ENCODE peak calls at places on chromosomes 3 and 15, in four cellular contexts. S, W, B and J are unnamed samples.

GRCh38 chr15:71730277-71731144 is 79.8 kb upstream of the NR2E3 start:
- DNase-seq in S (peak), W (peak), B (no peak), J (no peak)

GRCh38 chr15:64930778-64931240 is 19.1 kb downstream of the ANKDD1A start:
- DNase-seq in S (no peak), W (no peak), B (peak), J (no peak)

GRCh38 chr15:48855501-48856440 is 22.2 kb upstream of the EID1 start:
- DNase-seq in S (peak), W (peak), B (no peak), J (no peak)

GRCh38 chr3:177287231-177287630 is 89.9 kb upstream of the TBL1XR1 start:
- DNase-seq in S (no peak), W (no peak), B (no peak), J (no peak)

GRCh38 chr3:82999777-83000176 is 1238.3 kb upstream of the GBE1 start:
- DNase-seq in S (peak), W (no peak), B (no peak), J (no peak)

GRCh38 chr15:74826372-74826819 is at the start of gene CPLX3:
- DNase-seq in S (peak), W (peak), B (no peak), J (peak)

GRCh38 chr15:98221577-98221976 is 261.1 kb downstream of the ARRDC4 start:
- DNase-seq in S (no peak), W (no peak), B (no peak), J (no peak)

GRCh38 chr3:12193485-12194165 is 34.9 kb upstream of the TIMP4 start:
- DNase-seq in S (no peak), W (no peak), B (peak), J (no peak)

GRCh38 chr3:38163117-38163870 is 2.0 kb upstream of the OXSR1 start:
- DNase-seq in S (peak), W (no peak), B (no peak), J (no peak)

GRCh38 chr15:67251318-67251717 is 3.1 kb downstream of the AAGAB start:
- DNase-seq in S (no peak), W (no peak), B (no peak), J (no peak)

GRCh38 chr3:46440531-46441294 is 24.0 kb downstream of the LTF start:
- DNase-seq in S (peak), W (no peak), B (peak), J (no peak)

GRCh38 chr3:15332405-15333098 is at the start of gene SH3BP5:
- DNase-seq in S (peak), W (peak), B (no peak), J (peak)

GRCh38 chr3:185561374-185561943 is 9.1 kb upstream of the LIPH start:
- DNase-seq in S (peak), W (no peak), B (no peak), J (no peak)

GRCh38 chr3:195763843-195764825 is 43.4 kb downstream of the MUC20 start:
- DNase-seq in S (no peak), W (no peak), B (no peak), J (no peak)

GRCh38 chr3:46856576-46857471 is 6.4 kb downstream of the MYL3 start:
- DNase-seq in S (no peak), W (no peak), B (no peak), J (no peak)

GRCh38 chr3:23804441-23805227 is 1.1 kb upstream of the UBE2E1 start:
- DNase-seq in S (no peak), W (peak), B (no peak), J (no peak)

GRCh38 chr15:60414016-60414682 is 16.4 kb upstream of the ANXA2 start:
- DNase-seq in S (no peak), W (no peak), B (no peak), J (no peak)

GRCh38 chr15:62606376-62607164 is 436.0 kb upstream of the TPM1 start:
- DNase-seq in S (no peak), W (no peak), B (no peak), J (no peak)

GRCh38 chr3:129282727-129283327 is 4.2 kb downstream of the HMCES start:
- DNase-seq in S (no peak), W (no peak), B (peak), J (no peak)

GRCh38 chr15:62770111-62770660 is 272.4 kb upstream of the TPM1 start:
- DNase-seq in S (no peak), W (no peak), B (no peak), J (no peak)

GRCh38 chr15:74259821-74260502 is 23.8 kb downstream of the CCDC33 start:
- DNase-seq in S (no peak), W (no peak), B (no peak), J (no peak)

GRCh38 chr3:175091426-175092114 is 232.4 kb downstream of the NAALADL2 start:
- DNase-seq in S (no peak), W (no peak), B (no peak), J (no peak)

GRCh38 chr3:132034097-132034485 is 723 bp downstream of the CPNE4 start:
- DNase-seq in S (peak), W (peak), B (no peak), J (no peak)

GRCh38 chr3:175378348-175378747 is 519.2 kb downstream of the NAALADL2 start:
- DNase-seq in S (no peak), W (no peak), B (peak), J (no peak)

GRCh38 chr3:197378987-197379718 is 80.7 kb upstream of the DLG1 start:
- DNase-seq in S (no peak), W (no peak), B (no peak), J (no peak)

GRCh38 chr3:197374951-197375560 is 76.6 kb upstream of the DLG1 start:
- DNase-seq in S (no peak), W (no peak), B (no peak), J (no peak)

GRCh38 chr3:197380786-197381185 is 82.4 kb upstream of the DLG1 start:
- DNase-seq in S (no peak), W (peak), B (no peak), J (no peak)

GRCh38 chr3:197376020-197376419 is 77.6 kb upstream of the DLG1 start:
- DNase-seq in S (no peak), W (no peak), B (no peak), J (no peak)

DNA sequence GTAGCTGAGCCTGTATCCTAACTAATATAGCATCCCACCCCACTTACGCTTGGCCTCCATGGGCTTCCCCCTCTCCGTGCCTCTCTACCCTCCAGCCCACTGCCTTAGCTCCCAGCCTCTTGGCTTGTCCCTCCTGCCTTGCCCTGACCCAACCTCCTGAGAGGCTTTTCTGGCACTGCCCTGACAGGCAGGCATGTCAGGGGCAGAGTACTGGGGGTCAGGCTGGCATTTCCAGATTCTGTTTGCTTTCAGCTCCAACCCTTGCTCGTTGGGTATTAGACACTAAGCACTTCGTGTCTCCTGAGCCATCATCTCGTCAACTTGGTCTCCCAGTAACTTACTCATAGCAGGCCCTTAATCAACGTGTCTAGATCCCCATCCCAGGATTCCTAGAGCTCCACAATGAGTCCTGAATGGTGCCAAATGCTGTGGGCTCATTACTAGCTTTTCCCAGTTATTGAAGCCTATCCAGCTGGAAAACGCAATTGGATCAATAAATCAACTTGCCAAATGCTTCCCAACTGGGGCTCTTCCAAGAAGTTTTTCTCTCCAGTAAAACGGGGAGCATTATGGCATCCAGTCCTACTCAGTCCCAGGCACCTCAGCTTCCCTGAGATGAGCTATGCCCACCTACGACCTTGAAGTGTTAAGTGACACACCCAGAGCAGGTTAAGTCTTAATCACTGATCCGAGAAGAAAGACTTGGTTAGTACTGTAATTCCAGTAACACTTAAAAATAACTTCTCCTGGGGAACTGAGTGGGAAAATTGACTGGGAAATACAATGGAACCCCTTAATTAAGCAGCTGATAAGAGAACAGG is 78.5 kb upstream of the DLG1 start:
- DNase-seq in S (no peak), W (no peak), B (no peak), J (no peak)
- TF ChIP-seq CTCF in S (no peak), W (no peak), B (no peak), J (no peak)

GRCh38 chr15:41827290-41827879 is 507 bp upstream of the JMJD7 start:
- DNase-seq in S (peak), W (peak), B (no peak), J (no peak)
- TF ChIP-seq CTCF in S (no peak), W (no peak), B (no peak), J (peak)

GRCh38 chr3:74301058-74301457 is 313.4 kb downstream of the CNTN3 start:
- DNase-seq in S (no peak), W (no peak), B (no peak), J (no peak)

DNA sequence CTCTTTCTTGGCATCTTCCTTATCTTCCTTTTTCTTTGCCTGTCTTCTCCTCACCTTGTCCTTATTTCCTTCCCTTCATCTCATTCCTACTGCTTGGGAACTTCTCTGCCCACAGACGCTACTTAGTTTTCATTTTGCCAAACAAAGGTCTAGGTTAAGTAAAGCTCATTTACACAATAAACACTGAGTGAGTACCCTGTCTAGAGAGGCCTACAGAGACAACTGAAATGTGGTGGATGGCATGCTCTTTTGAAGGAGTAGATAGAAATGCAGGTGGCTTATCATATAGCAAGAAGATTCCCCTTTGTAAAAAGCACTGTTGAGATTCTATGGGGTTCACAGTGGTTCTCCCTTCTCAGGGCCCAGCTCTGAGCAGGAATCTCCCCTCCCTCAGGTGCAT is 319.0 kb downstream of the CNTN3 start:
- DNase-seq in S (no peak), W (no peak), B (no peak), J (no peak)
- TF ChIP-seq CTCF in S (no peak), W (no peak), B (no peak), J (no peak)

GRCh38 chr3:184117649-184118048 is 17.5 kb upstream of the EIF2B5 start:
- DNase-seq in S (peak), W (no peak), B (no peak), J (no peak)
- TF ChIP-seq CTCF in S (peak), W (no peak), B (no peak), J (no peak)

DNA sequence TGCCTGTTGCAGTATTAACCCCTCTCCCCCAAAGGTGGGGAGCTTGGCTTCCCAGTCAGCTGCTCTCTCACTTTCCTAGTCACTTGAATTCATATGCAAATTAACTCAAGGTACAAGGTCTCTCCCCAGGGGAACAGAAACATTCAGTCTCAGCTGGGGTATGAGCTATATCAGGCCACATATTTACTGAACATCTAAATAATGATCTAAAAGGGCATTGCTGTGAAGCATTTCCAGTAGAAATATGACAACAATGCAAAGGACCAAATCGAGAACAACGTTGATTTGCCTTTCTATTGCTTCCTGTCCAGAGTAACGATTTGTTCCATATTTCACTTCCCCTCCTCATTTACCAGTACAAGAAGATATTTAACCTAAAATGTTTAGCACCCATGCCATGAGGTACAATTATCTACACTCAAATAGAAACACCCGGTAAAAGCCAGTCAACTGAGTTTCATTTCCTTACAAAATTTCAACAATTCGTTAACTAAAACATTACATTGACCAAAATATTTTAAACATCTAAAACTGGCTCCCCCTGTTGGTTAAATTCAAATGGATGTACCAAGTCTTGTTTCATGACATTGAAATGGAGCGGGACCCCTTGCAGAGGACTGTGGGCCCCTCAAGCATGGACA is 36.5 kb upstream of the KLHL6 start:
- DNase-seq in S (peak), W (no peak), B (peak), J (no peak)
- TF ChIP-seq CTCF in S (peak), W (no peak), B (peak), J (peak)

DNA sequence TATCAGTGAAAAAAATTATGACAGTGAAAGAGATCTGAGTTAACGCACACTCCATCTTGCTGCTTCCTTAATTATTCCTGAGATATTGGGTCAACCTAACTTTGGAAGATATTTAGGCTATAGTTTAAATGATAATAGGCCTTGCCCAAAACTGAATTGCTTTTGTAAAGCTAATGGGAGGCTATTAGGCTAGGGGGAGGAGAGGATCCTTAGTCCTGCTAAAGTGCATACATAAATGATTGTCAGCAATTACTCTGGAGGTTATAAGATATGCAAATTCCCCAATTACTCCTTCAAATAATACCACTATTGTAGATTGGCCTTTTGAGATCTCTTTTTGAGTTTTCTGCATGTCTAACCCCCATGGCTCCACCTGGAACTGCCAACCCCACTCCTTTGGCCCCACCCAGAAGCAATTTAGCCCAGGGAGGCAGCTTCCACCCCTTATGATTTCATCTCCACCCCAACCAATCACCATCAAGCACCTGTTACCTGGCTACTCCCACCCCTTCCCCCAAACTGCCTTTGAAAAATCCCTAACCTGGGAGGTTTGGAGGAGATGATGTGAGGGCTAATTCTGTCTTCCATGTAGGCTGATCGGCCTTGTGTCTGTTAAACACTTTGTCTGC is 509.3 kb upstream of the TGFBR2 start:
- DNase-seq in S (peak), W (no peak), B (no peak), J (no peak)
- TF ChIP-seq CTCF in S (no peak), W (no peak), B (no peak), J (no peak)

GRCh38 chr3:34013818-34014576 is 215.6 kb downstream of the PDCD6IP start:
- DNase-seq in S (no peak), W (no peak), B (no peak), J (no peak)

GRCh38 chr3:34012102-34012461 is 213.7 kb downstream of the PDCD6IP start:
- DNase-seq in S (no peak), W (no peak), B (no peak), J (no peak)

GRCh38 chr3:34009480-34009844 is 211.0 kb downstream of the PDCD6IP start:
- DNase-seq in S (no peak), W (no peak), B (no peak), J (no peak)

GRCh38 chr3:34008836-34009479 is 210.5 kb downstream of the PDCD6IP start:
- DNase-seq in S (no peak), W (no peak), B (no peak), J (no peak)

DNA sequence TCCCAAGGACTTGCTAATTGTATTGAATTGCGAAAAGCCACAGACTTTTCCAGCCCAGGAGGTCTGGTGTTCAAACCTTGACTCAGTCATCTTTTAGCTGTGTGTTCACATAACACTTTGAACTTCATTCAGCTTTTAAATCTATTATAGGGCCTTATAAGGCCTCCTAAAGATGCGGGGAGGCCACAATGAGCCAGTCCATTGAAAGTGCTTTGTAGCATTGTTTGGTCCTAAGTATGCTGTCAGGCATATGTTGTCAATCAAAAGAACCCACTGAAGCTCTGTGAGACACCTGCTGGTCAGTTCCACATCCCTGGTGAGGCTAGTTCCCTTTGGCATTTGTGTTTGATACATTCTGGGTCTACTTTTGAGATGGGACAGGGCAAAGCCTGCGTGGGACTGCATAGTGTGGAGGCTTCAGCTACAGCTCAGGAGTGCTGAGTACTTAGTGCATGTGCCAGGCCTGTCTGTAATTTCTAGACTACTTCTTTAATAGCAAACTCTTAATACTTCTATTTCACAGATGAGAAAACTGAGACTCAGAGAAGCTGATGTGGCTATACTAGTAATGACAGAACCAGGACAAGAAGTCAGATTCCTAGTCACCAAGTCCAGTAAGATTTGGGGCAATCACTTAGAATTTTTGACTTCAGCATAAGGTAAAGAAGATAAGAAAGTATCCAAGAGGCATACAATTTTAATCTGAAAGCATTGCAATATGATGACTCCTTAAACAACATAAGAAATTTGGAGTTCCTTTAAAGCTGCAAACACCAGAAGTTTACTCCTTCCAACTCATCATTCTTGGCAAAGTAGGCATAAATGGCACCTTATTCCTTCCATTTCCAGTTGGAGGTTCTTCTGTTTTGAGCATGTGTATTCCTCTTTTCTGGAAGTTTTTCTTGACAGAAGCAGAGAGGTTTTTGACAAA is 213.0 kb downstream of the PDCD6IP start:
- DNase-seq in S (no peak), W (no peak), B (no peak), J (no peak)
- TF ChIP-seq CTCF in S (peak), W (no peak), B (peak), J (no peak)

DNA sequence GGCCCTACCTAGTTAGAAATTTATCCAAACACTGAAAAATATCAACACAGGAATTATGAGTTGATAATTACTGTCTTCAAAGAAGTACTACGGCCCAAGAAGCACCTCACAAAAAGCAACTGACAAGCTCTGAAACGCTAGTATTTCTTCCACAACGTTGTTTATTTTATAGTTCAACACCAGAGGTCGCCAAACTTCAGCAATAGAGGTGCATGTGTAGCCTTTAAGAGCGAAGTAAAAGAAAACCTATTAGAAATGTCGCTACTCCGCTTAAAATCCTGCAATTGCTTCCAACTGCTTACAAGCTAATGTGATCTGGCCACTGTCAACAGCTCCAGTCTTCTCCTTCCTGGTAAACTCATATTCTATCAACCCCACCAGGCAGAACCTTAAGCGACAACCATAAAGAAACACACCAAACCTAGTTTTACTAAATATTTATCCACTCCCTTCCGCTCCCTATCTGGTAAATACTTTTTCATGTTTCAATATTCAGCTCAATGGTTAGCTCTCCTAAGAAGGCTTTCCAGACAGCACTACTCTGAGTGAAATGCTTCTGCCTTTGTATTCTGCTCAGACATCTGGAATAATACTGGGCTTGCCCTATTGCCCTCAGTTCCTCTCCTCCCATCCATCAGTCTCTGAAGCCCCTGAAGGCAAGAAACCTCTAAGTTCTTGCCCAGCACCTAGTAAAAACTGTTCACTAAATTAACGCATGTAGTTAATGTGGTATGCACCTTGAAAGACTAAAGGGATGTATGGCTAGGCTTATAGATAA is 110.2 kb downstream of the NR1I2 start:
- DNase-seq in S (peak), W (peak), B (peak), J (peak)
- TF ChIP-seq CTCF in S (peak), W (peak), B (peak), J (peak)